ENCODE peak calls at places on chromosome 19, in seven cellular contexts. One of them, this sample, is unnamed.

GRCh38 chr19:27774337-27774736 is 1438.6 kb downstream of the UQCRFS1 start:
- DNase-seq in OCI-LY7: peak
- DNase-seq in activated CD4-positive, alpha-beta T cell treated with anti-CD3 and anti-CD28 coated beads, Interleukin-2, amount 50 U/mL, for 24 hours: no peak
- DNase-seq in GM23338: peak
- DNase-seq in stimulated activated CD8-positive, alpha-beta memory T cell treated with anti-CD3 and anti-CD28 coated beads, Interleukin-2, amount 100 ng/mL, for 48 hours: peak
- DNase-seq in kidney glomerular epithelial cell: no peak
- DNase-seq in LoVo: no peak
- DNase-seq in this sample: peak

GRCh38 chr19:10335149-10336053 is 2.1 kb upstream of the RAVER1 start:
- DNase-seq in stimulated activated CD8-positive, alpha-beta memory T cell treated with anti-CD3 and anti-CD28 coated beads, Interleukin-2, amount 100 ng/mL, for 48 hours: no peak
- DNase-seq in LoVo: no peak
- DNase-seq in activated CD4-positive, alpha-beta T cell treated with anti-CD3 and anti-CD28 coated beads, Interleukin-2, amount 50 U/mL, for 24 hours: no peak
- DNase-seq in OCI-LY7: no peak
- DNase-seq in kidney glomerular epithelial cell: no peak
- DNase-seq in GM23338: peak
- DNase-seq in this sample: no peak

GRCh38 chr19:58218899-58219298 is 9.8 kb upstream of the ZNF544 start:
- DNase-seq in GM23338: peak
- DNase-seq in kidney glomerular epithelial cell: no peak
- DNase-seq in OCI-LY7: peak
- DNase-seq in activated CD4-positive, alpha-beta T cell treated with anti-CD3 and anti-CD28 coated beads, Interleukin-2, amount 50 U/mL, for 24 hours: no peak
- DNase-seq in stimulated activated CD8-positive, alpha-beta memory T cell treated with anti-CD3 and anti-CD28 coated beads, Interleukin-2, amount 100 ng/mL, for 48 hours: peak
- DNase-seq in LoVo: no peak
- DNase-seq in this sample: peak

GRCh38 chr19:12864721-12865715 is 16.2 kb downstream of the DNASE2 start:
- DNase-seq in stimulated activated CD8-positive, alpha-beta memory T cell treated with anti-CD3 and anti-CD28 coated beads, Interleukin-2, amount 100 ng/mL, for 48 hours: no peak
- DNase-seq in activated CD4-positive, alpha-beta T cell treated with anti-CD3 and anti-CD28 coated beads, Interleukin-2, amount 50 U/mL, for 24 hours: no peak
- DNase-seq in GM23338: no peak
- DNase-seq in LoVo: no peak
- DNase-seq in kidney glomerular epithelial cell: no peak
- DNase-seq in OCI-LY7: no peak
- DNase-seq in this sample: peak

GRCh38 chr19:38869836-38870607 is 8.1 kb downstream of the RINL start:
- DNase-seq in kidney glomerular epithelial cell: peak
- DNase-seq in activated CD4-positive, alpha-beta T cell treated with anti-CD3 and anti-CD28 coated beads, Interleukin-2, amount 50 U/mL, for 24 hours: peak
- DNase-seq in OCI-LY7: peak
- DNase-seq in GM23338: peak
- DNase-seq in LoVo: no peak
- DNase-seq in stimulated activated CD8-positive, alpha-beta memory T cell treated with anti-CD3 and anti-CD28 coated beads, Interleukin-2, amount 100 ng/mL, for 48 hours: peak
- DNase-seq in this sample: peak

GRCh38 chr19:43934985-43935708 is at the start of gene ZNF45:
- DNase-seq in LoVo: peak
- DNase-seq in OCI-LY7: peak
- DNase-seq in stimulated activated CD8-positive, alpha-beta memory T cell treated with anti-CD3 and anti-CD28 coated beads, Interleukin-2, amount 100 ng/mL, for 48 hours: peak
- DNase-seq in GM23338: peak
- DNase-seq in kidney glomerular epithelial cell: peak
- DNase-seq in activated CD4-positive, alpha-beta T cell treated with anti-CD3 and anti-CD28 coated beads, Interleukin-2, amount 50 U/mL, for 24 hours: peak
- DNase-seq in this sample: peak

GRCh38 chr19:16915135-16915534 is 26.3 kb downstream of the F2RL3 start:
- DNase-seq in GM23338: no peak
- DNase-seq in LoVo: no peak
- DNase-seq in kidney glomerular epithelial cell: no peak
- DNase-seq in stimulated activated CD8-positive, alpha-beta memory T cell treated with anti-CD3 and anti-CD28 coated beads, Interleukin-2, amount 100 ng/mL, for 48 hours: no peak
- DNase-seq in OCI-LY7: no peak
- DNase-seq in activated CD4-positive, alpha-beta T cell treated with anti-CD3 and anti-CD28 coated beads, Interleukin-2, amount 50 U/mL, for 24 hours: no peak
- DNase-seq in this sample: no peak

GRCh38 chr19:54473071-54473941 is at the start of gene CDC42EP5:
- DNase-seq in stimulated activated CD8-positive, alpha-beta memory T cell treated with anti-CD3 and anti-CD28 coated beads, Interleukin-2, amount 100 ng/mL, for 48 hours: no peak
- DNase-seq in kidney glomerular epithelial cell: no peak
- DNase-seq in OCI-LY7: no peak
- DNase-seq in GM23338: peak
- DNase-seq in LoVo: no peak
- DNase-seq in activated CD4-positive, alpha-beta T cell treated with anti-CD3 and anti-CD28 coated beads, Interleukin-2, amount 50 U/mL, for 24 hours: no peak
- DNase-seq in this sample: no peak

GRCh38 chr19:49911381-49912145 is 14.9 kb upstream of the IL4I1 start:
- DNase-seq in stimulated activated CD8-positive, alpha-beta memory T cell treated with anti-CD3 and anti-CD28 coated beads, Interleukin-2, amount 100 ng/mL, for 48 hours: no peak
- DNase-seq in LoVo: no peak
- DNase-seq in kidney glomerular epithelial cell: no peak
- DNase-seq in GM23338: no peak
- DNase-seq in activated CD4-positive, alpha-beta T cell treated with anti-CD3 and anti-CD28 coated beads, Interleukin-2, amount 50 U/mL, for 24 hours: peak
- DNase-seq in OCI-LY7: peak
- DNase-seq in this sample: peak

GRCh38 chr19:42255766-42256750 is 1.1 kb upstream of the ERF start:
- DNase-seq in GM23338: peak
- DNase-seq in activated CD4-positive, alpha-beta T cell treated with anti-CD3 and anti-CD28 coated beads, Interleukin-2, amount 50 U/mL, for 24 hours: no peak
- DNase-seq in OCI-LY7: no peak
- DNase-seq in stimulated activated CD8-positive, alpha-beta memory T cell treated with anti-CD3 and anti-CD28 coated beads, Interleukin-2, amount 100 ng/mL, for 48 hours: no peak
- DNase-seq in kidney glomerular epithelial cell: peak
- DNase-seq in LoVo: peak
- DNase-seq in this sample: peak

This sample was measured in NB4.